ENCODE peak calls at places on chromosomes 1 and 21, in eight cellular contexts. One of them, this sample, is unnamed.

GRCh38 chr1:41726899-41727748 is 191.6 kb downstream of the HIVEP3 start:
- DNase-seq in AG08395: no peak
- DNase-seq in A673: no peak
- DNase-seq in NCI-H2171 treated with DMSO at 0.1 percent for 48 hours: peak
- DNase-seq in activated T-cell treated with anti-CD3 and anti-CD28 coated beads, Interleukin-2, amount 50 U/mL, for 48 hours: peak
- DNase-seq in putamen: peak
- DNase-seq in RWPE1: no peak
- DNase-seq in aorta: peak
- DNase-seq in this sample: no peak

GRCh38 chr1:2228684-2229031 is 539 bp downstream of the SKI start:
- DNase-seq in A673: peak
- DNase-seq in NCI-H2171 treated with DMSO at 0.1 percent for 48 hours: no peak
- DNase-seq in AG08395: no peak
- DNase-seq in RWPE1: no peak
- DNase-seq in activated T-cell treated with anti-CD3 and anti-CD28 coated beads, Interleukin-2, amount 50 U/mL, for 48 hours: no peak
- DNase-seq in putamen: no peak
- DNase-seq in aorta: no peak
- DNase-seq in this sample: no peak

GRCh38 chr21:27566521-27566920 is 599.6 kb upstream of the ADAMTS5 start:
- DNase-seq in RWPE1: no peak
- DNase-seq in putamen: no peak
- DNase-seq in AG08395: no peak
- DNase-seq in activated T-cell treated with anti-CD3 and anti-CD28 coated beads, Interleukin-2, amount 50 U/mL, for 48 hours: no peak
- DNase-seq in A673: no peak
- DNase-seq in NCI-H2171 treated with DMSO at 0.1 percent for 48 hours: no peak
- DNase-seq in aorta: no peak
- DNase-seq in this sample: no peak

GRCh38 chr1:116453906-116454305 is 80.9 kb downstream of the ATP1A1 start:
- DNase-seq in AG08395: no peak
- DNase-seq in aorta: no peak
- DNase-seq in NCI-H2171 treated with DMSO at 0.1 percent for 48 hours: no peak
- DNase-seq in putamen: no peak
- DNase-seq in activated T-cell treated with anti-CD3 and anti-CD28 coated beads, Interleukin-2, amount 50 U/mL, for 48 hours: no peak
- DNase-seq in RWPE1: no peak
- DNase-seq in A673: no peak
- DNase-seq in this sample: no peak

GRCh38 chr21:46323227-46323709 is 402 bp downstream of the C21orf58 start:
- DNase-seq in NCI-H2171 treated with DMSO at 0.1 percent for 48 hours: peak
- DNase-seq in A673: no peak
- DNase-seq in putamen: no peak
- DNase-seq in activated T-cell treated with anti-CD3 and anti-CD28 coated beads, Interleukin-2, amount 50 U/mL, for 48 hours: no peak
- DNase-seq in RWPE1: no peak
- DNase-seq in aorta: no peak
- DNase-seq in AG08395: no peak
- DNase-seq in this sample: no peak

GRCh38 chr1:212284744-212285684 is at the start of gene PPP2R5A:
- DNase-seq in AG08395: peak
- DNase-seq in aorta: peak
- DNase-seq in A673: peak
- DNase-seq in putamen: peak
- DNase-seq in activated T-cell treated with anti-CD3 and anti-CD28 coated beads, Interleukin-2, amount 50 U/mL, for 48 hours: peak
- DNase-seq in NCI-H2171 treated with DMSO at 0.1 percent for 48 hours: peak
- DNase-seq in RWPE1: peak
- DNase-seq in this sample: peak

GRCh38 chr1:226686440-226687436 is 52.3 kb downstream of the ITPKB start:
- DNase-seq in AG08395: no peak
- DNase-seq in RWPE1: no peak
- DNase-seq in putamen: no peak
- DNase-seq in A673: no peak
- DNase-seq in aorta: no peak
- DNase-seq in NCI-H2171 treated with DMSO at 0.1 percent for 48 hours: peak
- DNase-seq in activated T-cell treated with anti-CD3 and anti-CD28 coated beads, Interleukin-2, amount 50 U/mL, for 48 hours: no peak
- DNase-seq in this sample: no peak

GRCh38 chr1:154386643-154387352 is 18.3 kb upstream of the IL6R start:
- DNase-seq in aorta: no peak
- DNase-seq in activated T-cell treated with anti-CD3 and anti-CD28 coated beads, Interleukin-2, amount 50 U/mL, for 48 hours: peak
- DNase-seq in A673: no peak
- DNase-seq in NCI-H2171 treated with DMSO at 0.1 percent for 48 hours: no peak
- DNase-seq in putamen: no peak
- DNase-seq in AG08395: peak
- DNase-seq in RWPE1: no peak
- DNase-seq in this sample: no peak

GRCh38 chr1:69090752-69091151 is 477.0 kb upstream of the LRRC7 start:
- DNase-seq in aorta: no peak
- DNase-seq in A673: no peak
- DNase-seq in RWPE1: no peak
- DNase-seq in NCI-H2171 treated with DMSO at 0.1 percent for 48 hours: no peak
- DNase-seq in putamen: no peak
- DNase-seq in activated T-cell treated with anti-CD3 and anti-CD28 coated beads, Interleukin-2, amount 50 U/mL, for 48 hours: no peak
- DNase-seq in AG08395: no peak
- DNase-seq in this sample: no peak

GRCh38 chr1:224852901-224853568 is 76.4 kb upstream of the DNAH14 start:
- DNase-seq in aorta: no peak
- DNase-seq in A673: peak
- DNase-seq in RWPE1: peak
- DNase-seq in AG08395: peak
- DNase-seq in activated T-cell treated with anti-CD3 and anti-CD28 coated beads, Interleukin-2, amount 50 U/mL, for 48 hours: no peak
- DNase-seq in putamen: peak
- DNase-seq in NCI-H2171 treated with DMSO at 0.1 percent for 48 hours: peak
- DNase-seq in this sample: no peak

GRCh38 chr1:201718346-201719202 is 110.4 kb upstream of the IPO9 start:
- DNase-seq in A673: peak
- DNase-seq in NCI-H2171 treated with DMSO at 0.1 percent for 48 hours: no peak
- DNase-seq in aorta: no peak
- DNase-seq in RWPE1: peak
- DNase-seq in activated T-cell treated with anti-CD3 and anti-CD28 coated beads, Interleukin-2, amount 50 U/mL, for 48 hours: no peak
- DNase-seq in putamen: peak
- DNase-seq in AG08395: no peak
- DNase-seq in this sample: no peak

GRCh38 chr1:109589679-109590078 is 29.7 kb downstream of the GNAT2 start:
- DNase-seq in RWPE1: no peak
- DNase-seq in AG08395: no peak
- DNase-seq in A673: no peak
- DNase-seq in putamen: no peak
- DNase-seq in aorta: no peak
- DNase-seq in NCI-H2171 treated with DMSO at 0.1 percent for 48 hours: no peak
- DNase-seq in activated T-cell treated with anti-CD3 and anti-CD28 coated beads, Interleukin-2, amount 50 U/mL, for 48 hours: no peak
- DNase-seq in this sample: no peak

GRCh38 chr1:222097646-222098045 is 355.8 kb upstream of the DUSP10 start:
- DNase-seq in aorta: no peak
- DNase-seq in A673: no peak
- DNase-seq in putamen: no peak
- DNase-seq in activated T-cell treated with anti-CD3 and anti-CD28 coated beads, Interleukin-2, amount 50 U/mL, for 48 hours: no peak
- DNase-seq in RWPE1: peak
- DNase-seq in AG08395: no peak
- DNase-seq in NCI-H2171 treated with DMSO at 0.1 percent for 48 hours: no peak
- DNase-seq in this sample: no peak

GRCh38 chr21:32592929-32593502 is 7.7 kb upstream of the TCP10L start:
- DNase-seq in AG08395: no peak
- DNase-seq in A673: no peak
- DNase-seq in NCI-H2171 treated with DMSO at 0.1 percent for 48 hours: no peak
- DNase-seq in putamen: no peak
- DNase-seq in activated T-cell treated with anti-CD3 and anti-CD28 coated beads, Interleukin-2, amount 50 U/mL, for 48 hours: no peak
- DNase-seq in RWPE1: no peak
- DNase-seq in aorta: no peak
- DNase-seq in this sample: no peak

GRCh38 chr1:145717833-145718232 is 1.5 kb upstream of the CD160 start:
- DNase-seq in RWPE1: no peak
- DNase-seq in NCI-H2171 treated with DMSO at 0.1 percent for 48 hours: no peak
- DNase-seq in putamen: no peak
- DNase-seq in A673: no peak
- DNase-seq in activated T-cell treated with anti-CD3 and anti-CD28 coated beads, Interleukin-2, amount 50 U/mL, for 48 hours: no peak
- DNase-seq in aorta: no peak
- DNase-seq in AG08395: no peak
- DNase-seq in this sample: no peak

GRCh38 chr21:41698071-41698470 is 68.8 kb downstream of the RIPK4 start:
- DNase-seq in activated T-cell treated with anti-CD3 and anti-CD28 coated beads, Interleukin-2, amount 50 U/mL, for 48 hours: no peak
- DNase-seq in aorta: no peak
- DNase-seq in putamen: no peak
- DNase-seq in RWPE1: no peak
- DNase-seq in A673: no peak
- DNase-seq in AG08395: no peak
- DNase-seq in NCI-H2171 treated with DMSO at 0.1 percent for 48 hours: no peak
- DNase-seq in this sample: no peak

GRCh38 chr1:236659792-236660587 is 26.3 kb upstream of the ACTN2 start:
- DNase-seq in putamen: no peak
- DNase-seq in A673: no peak
- DNase-seq in RWPE1: no peak
- DNase-seq in activated T-cell treated with anti-CD3 and anti-CD28 coated beads, Interleukin-2, amount 50 U/mL, for 48 hours: no peak
- DNase-seq in NCI-H2171 treated with DMSO at 0.1 percent for 48 hours: peak
- DNase-seq in AG08395: no peak
- DNase-seq in aorta: no peak
- DNase-seq in this sample: no peak

GRCh38 chr1:242811092-242811840 is 286.8 kb upstream of the PLD5 start:
- DNase-seq in NCI-H2171 treated with DMSO at 0.1 percent for 48 hours: no peak
- DNase-seq in A673: no peak
- DNase-seq in AG08395: no peak
- DNase-seq in aorta: no peak
- DNase-seq in activated T-cell treated with anti-CD3 and anti-CD28 coated beads, Interleukin-2, amount 50 U/mL, for 48 hours: no peak
- DNase-seq in RWPE1: no peak
- DNase-seq in putamen: no peak
- DNase-seq in this sample: peak

GRCh38 chr1:24888971-24889670 is 41.0 kb downstream of the RUNX3 start:
- DNase-seq in NCI-H2171 treated with DMSO at 0.1 percent for 48 hours: no peak
- DNase-seq in putamen: no peak
- DNase-seq in A673: no peak
- DNase-seq in aorta: peak
- DNase-seq in RWPE1: no peak
- DNase-seq in AG08395: peak
- DNase-seq in activated T-cell treated with anti-CD3 and anti-CD28 coated beads, Interleukin-2, amount 50 U/mL, for 48 hours: peak
- DNase-seq in this sample: peak

GRCh38 chr1:1547476-1547875 is 7.1 kb upstream of the TMEM240 start:
- DNase-seq in putamen: no peak
- DNase-seq in RWPE1: no peak
- DNase-seq in aorta: no peak
- DNase-seq in A673: no peak
- DNase-seq in activated T-cell treated with anti-CD3 and anti-CD28 coated beads, Interleukin-2, amount 50 U/mL, for 48 hours: no peak
- DNase-seq in NCI-H2171 treated with DMSO at 0.1 percent for 48 hours: no peak
- DNase-seq in AG08395: no peak
- DNase-seq in this sample: no peak

This sample was measured in MG63.